ENCODE peak calls at places on chromosomes 6 and 20, in four cellular contexts. One of them, this sample, is unnamed. For H3K27me3, the result is how much of the 10 kb centered on the place peaks cover.

GRCh38 chr20:52801628-52802006 is 170.5 kb upstream of the TSHZ2 start:
- DNase-seq in GM06990: no peak
- DNase-seq in ovary: no peak
- DNase-seq in AG04450: no peak
- DNase-seq in this sample: no peak

GRCh38 chr20:10134176-10134575 is 84.5 kb upstream of the SNAP25 start:
- DNase-seq in AG04450: no peak
- DNase-seq in ovary: no peak
- DNase-seq in GM06990: no peak
- DNase-seq in this sample: no peak

GRCh38 chr6:113651120-113651519 is 206.0 kb upstream of the MARCKS start:
- DNase-seq in ovary: no peak
- DNase-seq in AG04450: no peak
- DNase-seq in GM06990: no peak
- DNase-seq in this sample: no peak

GRCh38 chr20:45097485-45098095 is 3.3 kb downstream of the KCNS1 start:
- DNase-seq in ovary: no peak
- DNase-seq in AG04450: no peak
- DNase-seq in GM06990: peak
- DNase-seq in this sample: no peak

GRCh38 chr6:7183707-7184106 is 75.9 kb downstream of the RREB1 start:
- DNase-seq in GM06990: no peak
- DNase-seq in ovary: no peak
- DNase-seq in AG04450: no peak
- DNase-seq in this sample: no peak

GRCh38 chr20:17872920-17873319 is 95.7 kb downstream of the SNX5 start:
- DNase-seq in AG04450: no peak
- DNase-seq in ovary: peak
- DNase-seq in GM06990: no peak
- DNase-seq in this sample: no peak

GRCh38 chr6:137160763-137161162 is 12.7 kb downstream of the IL22RA2 start:
- DNase-seq in AG04450: no peak
- DNase-seq in ovary: no peak
- DNase-seq in GM06990: no peak
- DNase-seq in this sample: no peak

GRCh38 chr6:65771946-65772345 is 64.9 kb upstream of the EYS start:
- DNase-seq in AG04450: no peak
- DNase-seq in ovary: no peak
- DNase-seq in GM06990: no peak
- DNase-seq in this sample: no peak

GRCh38 chr6:10205120-10205519 is 209.8 kb downstream of the TFAP2A start:
- DNase-seq in AG04450: no peak
- DNase-seq in GM06990: no peak
- DNase-seq in ovary: no peak
- DNase-seq in this sample: no peak

GRCh38 chr20:32567384-32568178 is 17.6 kb downstream of the NOL4L start:
- DNase-seq in AG04450: no peak
- DNase-seq in GM06990: no peak
- DNase-seq in ovary: no peak
- DNase-seq in this sample: no peak

GRCh38 chr20:23884136-23884770 is 4.7 kb upstream of the CST5 start:
- DNase-seq in AG04450: no peak
- DNase-seq in ovary: no peak
- DNase-seq in GM06990: no peak
- DNase-seq in this sample: no peak

GRCh38 chr20:51639206-51639832 is 96.8 kb upstream of the NFATC2 start:
- DNase-seq in AG04450: no peak
- DNase-seq in GM06990: no peak
- DNase-seq in ovary: peak
- DNase-seq in this sample: peak

GRCh38 chr6:116682334-116682712 is 1.3 kb downstream of the KPNA5 start:
- DNase-seq in ovary: peak
- DNase-seq in AG04450: no peak
- DNase-seq in GM06990: no peak
- DNase-seq in this sample: peak

DNA sequence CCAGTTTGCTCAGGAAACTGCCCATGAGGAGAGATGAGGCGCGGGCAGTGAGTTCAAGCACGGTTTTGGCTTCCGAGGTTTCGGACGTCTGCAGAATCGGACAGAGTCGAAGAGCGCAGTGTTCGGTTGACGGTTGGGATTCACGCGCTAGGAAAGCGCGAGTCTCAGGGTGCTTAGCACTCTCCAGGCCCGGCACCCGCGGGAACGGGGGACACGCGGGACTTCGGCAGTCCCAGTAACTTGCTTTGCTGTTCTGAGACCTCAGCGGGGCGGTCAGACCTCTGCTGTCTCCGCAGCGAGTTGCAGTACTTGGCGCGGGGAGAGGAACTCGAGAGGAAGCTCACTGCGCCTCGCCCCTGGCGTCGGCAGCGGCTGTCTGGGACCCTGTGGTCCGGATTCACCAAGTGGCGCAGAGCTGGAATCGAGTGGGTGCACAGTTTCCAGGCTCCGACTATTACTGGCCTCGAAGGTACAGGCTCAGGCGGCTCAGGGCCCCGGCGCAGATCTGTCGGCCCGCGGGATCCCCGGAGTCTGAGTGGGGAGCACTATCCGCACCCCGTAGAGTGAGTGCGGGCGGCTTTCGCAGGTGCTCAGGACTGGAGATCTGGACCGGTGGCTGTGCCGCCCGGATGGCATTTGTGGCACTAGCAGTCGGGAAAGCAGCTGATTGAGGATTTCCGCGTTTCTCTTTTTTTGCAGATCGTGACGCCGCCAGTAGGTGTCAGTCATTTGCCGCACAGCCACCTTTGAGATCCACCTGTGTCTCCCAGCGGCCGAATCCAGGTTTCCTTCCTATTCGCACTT is at the start of gene POM121L2:
- DNase-seq in GM06990: peak
- DNase-seq in ovary: peak
- DNase-seq in AG04450: no peak
- DNase-seq in this sample: peak
- H3K27me3 ChIP-seq in GM06990: under half
- H3K27me3 ChIP-seq in ovary: under half
- H3K27me3 ChIP-seq in AG04450: under half
- H3K27me3 ChIP-seq in this sample: under half

GRCh38 chr20:33862709-33863403 is 51.7 kb downstream of the CHMP4B start:
- DNase-seq in GM06990: peak
- DNase-seq in AG04450: peak
- DNase-seq in ovary: peak
- DNase-seq in this sample: peak
- H3K4me3 ChIP-seq in GM06990: no peak
- H3K4me3 ChIP-seq in AG04450: peak
- H3K4me3 ChIP-seq in ovary: no peak
- H3K4me3 ChIP-seq in this sample: no peak

GRCh38 chr6:119671105-119671504 is 321.5 kb upstream of the MAN1A1 start:
- DNase-seq in ovary: no peak
- DNase-seq in AG04450: no peak
- DNase-seq in GM06990: no peak
- DNase-seq in this sample: no peak

GRCh38 chr6:119669228-119669627 is 319.7 kb upstream of the MAN1A1 start:
- DNase-seq in GM06990: no peak
- DNase-seq in ovary: no peak
- DNase-seq in AG04450: no peak
- DNase-seq in this sample: no peak

GRCh38 chr6:119676230-119676629 is 326.7 kb upstream of the MAN1A1 start:
- DNase-seq in ovary: no peak
- DNase-seq in AG04450: no peak
- DNase-seq in GM06990: no peak
- DNase-seq in this sample: no peak

GRCh38 chr6:119676971-119677370 is 327.4 kb upstream of the MAN1A1 start:
- DNase-seq in AG04450: no peak
- DNase-seq in ovary: no peak
- DNase-seq in GM06990: no peak
- DNase-seq in this sample: no peak

DNA sequence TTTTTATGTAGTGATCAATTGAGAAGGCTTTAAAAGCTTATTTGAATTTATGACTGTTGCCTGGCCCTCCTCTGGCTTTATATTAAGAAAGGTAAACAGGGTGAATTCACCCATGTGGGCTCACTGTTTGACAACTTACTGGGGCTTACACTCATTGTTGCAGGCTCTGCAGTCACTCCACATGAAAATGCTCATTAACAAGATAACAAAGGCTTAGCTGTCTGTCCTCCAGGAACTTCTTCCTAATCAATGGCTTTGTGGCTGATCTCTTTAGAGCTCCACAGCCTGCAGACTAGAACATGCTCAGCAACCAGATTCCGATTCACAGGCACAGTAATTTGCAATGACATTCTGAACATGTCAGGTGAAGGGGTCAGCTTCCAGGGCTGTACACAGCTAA is 323.2 kb upstream of the MAN1A1 start:
- DNase-seq in ovary: no peak
- DNase-seq in AG04450: no peak
- DNase-seq in GM06990: no peak
- DNase-seq in this sample: no peak
- H3K27me3 ChIP-seq in ovary: under half
- H3K27me3 ChIP-seq in AG04450: under half
- H3K27me3 ChIP-seq in GM06990: under half
- H3K27me3 ChIP-seq in this sample: under half

GRCh38 chr20:1389703-1390385 is 3.0 kb downstream of the FKBP1A start:
- DNase-seq in AG04450: no peak
- DNase-seq in ovary: no peak
- DNase-seq in GM06990: no peak
- DNase-seq in this sample: no peak

GRCh38 chr20:1386323-1386722 is 6.5 kb downstream of the FKBP1A start:
- DNase-seq in ovary: no peak
- DNase-seq in AG04450: no peak
- DNase-seq in GM06990: no peak
- DNase-seq in this sample: no peak

GRCh38 chr20:1390552-1391403 is 2.1 kb downstream of the FKBP1A start:
- DNase-seq in GM06990: no peak
- DNase-seq in AG04450: no peak
- DNase-seq in ovary: no peak
- DNase-seq in this sample: no peak

GRCh38 chr20:1388706-1389483 is 4.0 kb downstream of the FKBP1A start:
- DNase-seq in AG04450: no peak
- DNase-seq in GM06990: no peak
- DNase-seq in ovary: no peak
- DNase-seq in this sample: peak

GRCh38 chr20:1388253-1388652 is 4.6 kb downstream of the FKBP1A start:
- DNase-seq in AG04450: no peak
- DNase-seq in GM06990: no peak
- DNase-seq in ovary: no peak
- DNase-seq in this sample: no peak
- H3K4me3 ChIP-seq in AG04450: no peak
- H3K4me3 ChIP-seq in GM06990: no peak
- H3K4me3 ChIP-seq in ovary: no peak
- H3K4me3 ChIP-seq in this sample: peak

GRCh38 chr20:19015326-19015725 is 197.1 kb upstream of the SLC24A3 start:
- DNase-seq in AG04450: no peak
- DNase-seq in ovary: no peak
- DNase-seq in GM06990: no peak
- DNase-seq in this sample: no peak
- H3K27me3 ChIP-seq in AG04450: under half
- H3K27me3 ChIP-seq in ovary: under half
- H3K27me3 ChIP-seq in GM06990: under half
- H3K27me3 ChIP-seq in this sample: under half

DNA sequence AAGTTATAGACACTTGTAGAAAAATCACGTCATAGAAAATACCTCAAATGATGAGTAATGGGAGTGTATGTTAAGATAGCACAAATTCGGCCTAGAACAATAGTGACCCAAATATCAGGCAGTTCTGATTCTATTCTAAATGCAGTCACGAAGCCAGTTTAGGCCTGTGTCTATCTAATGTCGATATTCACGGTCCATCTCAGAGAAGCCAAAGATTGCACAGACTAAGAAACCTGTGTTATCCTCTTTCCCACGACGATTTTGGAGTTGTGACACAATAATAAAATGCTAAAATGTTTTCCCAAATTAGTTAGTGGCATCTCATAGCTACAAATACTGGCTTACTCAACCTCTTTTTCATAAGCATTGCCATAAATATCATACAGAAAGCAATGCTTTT is 4.0 kb downstream of the HIVEP2 start:
- DNase-seq in AG04450: no peak
- DNase-seq in ovary: no peak
- DNase-seq in GM06990: no peak
- DNase-seq in this sample: no peak
- H3K4me3 ChIP-seq in AG04450: no peak
- H3K4me3 ChIP-seq in ovary: no peak
- H3K4me3 ChIP-seq in GM06990: no peak
- H3K4me3 ChIP-seq in this sample: peak

DNA sequence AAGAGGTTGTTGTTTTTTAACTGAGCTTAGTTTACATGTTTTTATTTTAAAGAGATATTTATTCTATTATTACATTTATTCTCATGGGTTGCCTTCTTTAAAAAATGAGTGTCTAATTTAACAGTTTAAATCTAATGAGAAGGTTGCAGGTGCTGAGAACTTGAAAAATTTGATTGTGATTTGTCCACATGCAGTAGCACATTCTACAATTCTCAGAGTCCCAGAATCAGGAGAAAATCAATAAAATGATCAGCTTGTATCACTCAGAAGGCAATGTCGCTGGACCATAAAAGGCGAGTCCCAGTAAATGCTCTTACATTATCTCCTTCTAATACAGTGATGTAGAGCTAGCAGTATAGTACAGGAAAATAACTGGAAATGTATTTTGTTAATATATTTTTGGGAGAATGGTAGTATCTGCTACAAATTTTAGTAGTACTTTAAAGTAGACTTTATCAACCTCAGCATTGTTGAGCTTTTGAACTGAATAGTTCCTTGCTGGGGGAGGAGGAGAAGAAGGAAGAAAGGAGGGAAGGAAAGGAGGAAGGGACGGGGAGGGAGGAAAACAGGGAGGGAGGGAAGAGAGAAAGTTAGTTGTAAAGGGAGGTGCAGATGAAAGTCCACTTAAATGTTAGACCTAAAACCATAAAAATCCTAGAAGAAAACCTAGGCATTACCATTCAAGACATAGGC is 458.0 kb downstream of the DOK5 start:
- DNase-seq in ovary: no peak
- DNase-seq in GM06990: no peak
- DNase-seq in AG04450: no peak
- DNase-seq in this sample: no peak
- H3K27me3 ChIP-seq in ovary: under half
- H3K27me3 ChIP-seq in GM06990: under half
- H3K27me3 ChIP-seq in AG04450: under half
- H3K27me3 ChIP-seq in this sample: under half